ENCODE peak calls at places on chromosome 1, in eight cellular contexts. E is WTC11, C is HepG2, R is A549, I is endothelial cell of umbilical vein, B is K562, G is SK-N-SH, D is GM12878. Z is an unnamed sample.

GRCh38 chr1:29624747-29625420 is 388.6 kb downstream of the PTPRU start:
- DNase-seq in I (no peak), D (no peak), C (no peak), E (no peak), B (no peak), G (no peak), R (no peak), Z (no peak)

GRCh38 chr1:196516373-196516772 is 91.9 kb downstream of the KCNT2 start:
- DNase-seq in I (no peak), R (no peak), E (no peak), C (no peak), G (no peak), B (no peak), D (no peak), Z (no peak)

GRCh38 chr1:21933397-21934248 is 3.5 kb downstream of the HSPG2 start:
- DNase-seq in R (no peak), I (peak; percentile 86), B (no peak), G (no peak), E (peak; percentile 59), D (no peak), C (no peak), Z (no peak)

GRCh38 chr1:62025154-62025553 is 169.5 kb upstream of the L1TD1 start:
- DNase-seq in D (no peak), E (no peak), G (peak; percentile 36), I (no peak), R (no peak), B (no peak), C (no peak), Z (no peak)

GRCh38 chr1:219066631-219067349 is 106.9 kb upstream of the LYPLAL1 start:
- DNase-seq in B (no peak), C (no peak), I (peak; percentile 75), E (no peak), G (peak; percentile 7), R (peak; percentile 77), D (no peak), Z (peak; percentile 18)

GRCh38 chr1:199574949-199575348 is 452.6 kb upstream of the NR5A2 start:
- DNase-seq in R (peak; percentile 13), E (no peak), B (no peak), C (no peak), G (no peak), I (no peak), D (no peak), Z (peak; percentile 16)

GRCh38 chr1:42290130-42290529 is 44.9 kb downstream of the FOXJ3 start:
- DNase-seq in D (no peak), B (no peak), C (no peak), E (no peak), I (no peak), R (no peak), G (no peak), Z (no peak)

GRCh38 chr1:42143875-42144274 is 9.3 kb upstream of the GUCA2B start:
- DNase-seq in B (no peak), E (no peak), C (no peak), G (no peak), R (no peak), D (no peak), I (no peak), Z (no peak)

GRCh38 chr1:62621907-62622306 is 24.6 kb downstream of the ANGPTL3 start:
- DNase-seq in I (peak; percentile 4), G (no peak), B (peak; percentile 10), R (peak; percentile 90), C (peak; percentile 98), E (no peak), D (peak; percentile 60), Z (peak; percentile 23)

GRCh38 chr1:163258181-163258580 is 55.5 kb upstream of the RGS5 start:
- DNase-seq in R (no peak), D (no peak), I (no peak), G (no peak), B (no peak), C (no peak), E (no peak), Z (no peak)

GRCh38 chr1:201819346-201819745 is 9.6 kb upstream of the IPO9 start:
- DNase-seq in D (no peak), R (no peak), E (no peak), I (no peak), C (no peak), B (no peak), G (no peak), Z (no peak)

GRCh38 chr1:204398197-204399125 is 13.2 kb downstream of the PPP1R15B start:
- DNase-seq in B (peak; percentile 94), R (peak; percentile 93), E (peak; percentile 81), D (no peak), C (peak; percentile 94), I (peak; percentile 80), G (peak; percentile 82), Z (peak; percentile 77)

GRCh38 chr1:239914827-239915231 is 176.9 kb upstream of the FMN2 start:
- DNase-seq in B (no peak), I (no peak), D (no peak), G (no peak), E (no peak), C (no peak), R (peak; percentile 31), Z (no peak)

GRCh38 chr1:226121587-226122400 is 59.3 kb downstream of the H3-3A start:
- DNase-seq in D (no peak), I (peak; percentile 43), E (peak; percentile 89), C (peak; percentile 49), R (peak; percentile 67), B (peak; percentile 97), G (peak; percentile 98), Z (peak; percentile 85)

DNA sequence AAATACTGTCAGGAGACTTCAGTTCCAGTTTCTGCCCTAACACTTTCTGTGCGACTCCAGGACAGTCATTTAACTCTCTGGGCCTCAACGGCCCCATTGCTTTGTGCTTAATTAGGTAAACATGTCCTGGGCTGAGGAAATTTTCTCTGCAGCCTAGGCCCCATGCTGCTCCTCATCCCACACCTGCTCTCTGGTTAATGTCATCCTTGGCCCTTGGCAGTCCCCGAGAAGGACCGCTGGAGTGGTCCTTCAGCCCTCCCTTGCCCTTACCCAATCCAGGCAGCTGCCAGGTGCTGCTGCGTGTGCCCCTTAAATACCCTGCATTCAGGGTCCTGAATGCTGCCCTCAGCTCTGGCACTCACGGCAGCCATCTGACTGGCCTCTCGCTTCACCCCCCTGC is 18.7 kb downstream of the UBL4B start:
- DNase-seq in I (no peak), E (no peak), G (no peak), R (no peak), B (no peak), C (no peak), D (no peak), Z (no peak)
- TF ChIP-seq MAX in I (no peak), E (no peak), G (no peak), R (no peak), B (no peak), C (no peak), D (no peak), Z (no peak)

GRCh38 chr1:117673405-117673804 is 67.6 kb downstream of the TENT5C start:
- DNase-seq in C (no peak), E (no peak), I (no peak), B (no peak), G (no peak), R (no peak), D (no peak), Z (peak; percentile 37)

GRCh38 chr1:117676615-117677130 is 70.8 kb downstream of the TENT5C start:
- DNase-seq in C (no peak), D (no peak), I (no peak), G (no peak), E (no peak), R (no peak), B (no peak), Z (no peak)

GRCh38 chr1:117672756-117673155 is 66.9 kb downstream of the TENT5C start:
- DNase-seq in R (no peak), G (no peak), D (no peak), B (no peak), C (no peak), I (no peak), E (no peak), Z (no peak)

GRCh38 chr1:117675907-117676430 is 70.1 kb downstream of the TENT5C start:
- DNase-seq in I (no peak), R (no peak), G (no peak), E (no peak), C (no peak), B (no peak), D (no peak), Z (no peak)

GRCh38 chr1:117674521-117675400 is 68.9 kb downstream of the TENT5C start:
- DNase-seq in I (no peak), R (peak; percentile 22), E (no peak), B (peak; percentile 58), C (no peak), D (no peak), G (no peak), Z (peak; percentile 73)
- TF ChIP-seq MAX in I (no peak), R (no peak), E (no peak), B (no peak), C (no peak), D (no peak), G (no peak), Z (no peak)

DNA sequence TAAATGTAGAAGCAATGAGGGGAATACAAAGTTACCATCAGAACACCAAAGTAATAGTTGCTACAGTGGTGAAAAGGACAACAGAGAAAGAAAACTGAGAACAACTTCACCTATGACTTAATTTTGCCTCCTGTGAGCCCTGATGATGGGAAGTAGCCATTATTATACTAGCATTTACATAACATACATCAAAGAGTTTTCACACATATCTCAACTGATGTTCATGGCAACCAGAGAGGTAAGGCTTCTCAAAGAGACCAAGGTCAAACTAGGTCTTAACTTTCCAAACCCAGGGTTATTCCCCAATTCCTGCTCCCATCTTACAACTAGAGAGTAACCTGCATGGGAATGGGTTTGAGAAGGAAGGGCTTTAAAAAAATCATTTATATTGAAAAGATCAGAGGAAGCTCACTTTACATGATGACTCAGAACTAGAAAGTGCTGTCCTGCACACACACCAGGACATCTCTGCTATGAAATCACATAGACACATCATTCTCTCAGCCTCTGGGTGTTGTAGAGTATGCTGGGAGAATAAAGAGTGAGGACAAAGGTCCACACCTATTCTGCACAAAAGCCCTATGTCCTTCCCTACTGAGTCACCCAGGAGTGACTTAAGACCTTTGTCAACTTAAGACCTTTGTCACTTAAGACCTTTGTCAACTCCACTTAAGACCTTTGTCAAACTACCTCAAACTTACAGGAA is 179.7 kb downstream of the TNFSF18 start:
- DNase-seq in C (no peak), D (no peak), E (no peak), B (no peak), I (no peak), G (no peak), R (peak; percentile 41), Z (no peak)
- TF ChIP-seq MAX in C (no peak), D (no peak), E (no peak), B (no peak), I (no peak), G (no peak), R (no peak), Z (no peak)

GRCh38 chr1:43536196-43536863 is 5.6 kb downstream of the PTPRF start:
- DNase-seq in B (no peak), I (no peak), G (no peak), C (no peak), R (no peak), D (no peak), E (no peak), Z (no peak)

GRCh38 chr1:43532716-43533115 is 2.0 kb downstream of the PTPRF start:
- DNase-seq in G (no peak), B (no peak), E (no peak), R (no peak), D (no peak), I (no peak), C (no peak), Z (no peak)

GRCh38 chr1:43531906-43532584 is 1.4 kb downstream of the PTPRF start:
- DNase-seq in D (no peak), C (no peak), G (peak; percentile 55), R (no peak), B (no peak), I (no peak), E (peak; percentile 74), Z (no peak)

GRCh38 chr1:43533615-43534014 is 2.9 kb downstream of the PTPRF start:
- DNase-seq in E (no peak), B (no peak), I (no peak), G (no peak), D (no peak), C (no peak), R (no peak), Z (no peak)

GRCh38 chr1:43534256-43534655 is 3.6 kb downstream of the PTPRF start:
- DNase-seq in R (no peak), I (no peak), G (no peak), C (no peak), B (no peak), E (no peak), D (no peak), Z (no peak)
- TF ChIP-seq MAX in R (no peak), I (no peak), G (no peak), C (no peak), B (no peak), E (no peak), D (no peak), Z (no peak)